ENCODE peak calls at places on chromosomes 7 and 10, in six cellular contexts. S is ovary, Z is transverse colon, N is A549, F is sigmoid colon, C is H1. A is an unnamed sample.

GRCh38 chr10:13066527-13066926 is 33.4 kb upstream of the OPTN start:
- DNase-seq in F (no peak), C (no peak), S (no peak), N (no peak), Z (no peak), A (no peak)

GRCh38 chr10:131452926-131453771 is 141.6 kb upstream of the TCERG1L start:
- DNase-seq in Z (no peak), F (no peak), S (peak; percentile 92), C (peak; percentile 34), N (no peak), A (no peak)

GRCh38 chr7:104643587-104644217 is 315.3 kb downstream of the LHFPL3 start:
- DNase-seq in Z (no peak), C (peak; percentile 7), S (no peak), F (no peak), N (peak; percentile 9), A (no peak)

GRCh38 chr10:96339956-96340904 is 18.6 kb downstream of the OPALIN start:
- DNase-seq in C (no peak), S (peak; percentile 39), Z (peak; percentile 69), F (no peak), N (peak; percentile 71), A (no peak)

GRCh38 chr7:131071786-131072504 is 255.7 kb upstream of the MKLN1 start:
- DNase-seq in F (no peak), C (no peak), S (peak; percentile 57), Z (peak; percentile 27), N (peak; percentile 46), A (no peak)

GRCh38 chr7:12493407-12493806 is 77.1 kb upstream of the SCIN start:
- DNase-seq in C (no peak), Z (no peak), F (no peak), S (no peak), N (no peak), A (no peak)

GRCh38 chr7:135575296-135575695 is 17.6 kb downstream of the NUP205 start:
- DNase-seq in F (no peak), Z (no peak), C (no peak), S (no peak), N (no peak), A (no peak)

GRCh38 chr7:80182630-80183276 is 48.1 kb downstream of the GNAI1 start:
- DNase-seq in F (no peak), S (no peak), N (no peak), Z (no peak), C (peak; percentile 13), A (no peak)

GRCh38 chr7:121872831-121873764 is at the start of gene PTPRZ1:
- DNase-seq in F (no peak), S (peak; percentile 25), C (peak; percentile 23), N (no peak), Z (no peak), A (no peak)

GRCh38 chr7:50657341-50657873 is 92.2 kb upstream of the DDC start:
- DNase-seq in C (no peak), N (no peak), F (peak; percentile 95), Z (peak; percentile 57), S (peak; percentile 42), A (no peak)

GRCh38 chr10:120732067-120732466 is 119.1 kb upstream of the WDR11 start:
- DNase-seq in N (no peak), S (no peak), C (no peak), Z (no peak), F (no peak), A (no peak)

GRCh38 chr7:143407296-143408246 is 1.1 kb downstream of the EPHA1 start:
- DNase-seq in N (no peak), S (no peak), F (no peak), C (no peak), Z (no peak), A (no peak)

GRCh38 chr10:130485958-130486680 is 349.9 kb downstream of the GLRX3 start:
- DNase-seq in N (no peak), S (no peak), Z (no peak), F (peak; percentile 43), C (no peak), A (no peak)

GRCh38 chr10:105406488-105406887 is 765.4 kb downstream of the SORCS3 start:
- DNase-seq in N (no peak), C (no peak), Z (no peak), S (no peak), F (no peak), A (no peak)

GRCh38 chr7:134587736-134588135 is 38.8 kb downstream of the AKR1B15 start:
- DNase-seq in N (no peak), F (no peak), S (no peak), Z (no peak), C (no peak), A (no peak)

GRCh38 chr7:52017802-52018679 is 701.4 kb upstream of the COBL start:
- DNase-seq in Z (peak; percentile 20), S (no peak), N (peak; percentile 56), F (no peak), C (peak; percentile 53), A (no peak)

GRCh38 chr7:12581897-12582296 is 11.4 kb downstream of the SCIN start:
- DNase-seq in Z (no peak), F (no peak), C (no peak), N (no peak), S (no peak), A (no peak)

GRCh38 chr7:98877146-98877545 is 1.2 kb upstream of the TRRAP start:
- DNase-seq in C (no peak), S (no peak), Z (no peak), F (no peak), N (no peak), A (no peak)

GRCh38 chr7:93442478-93443224 is 131.9 kb downstream of the CALCR start:
- DNase-seq in S (no peak), Z (peak; percentile 13), F (no peak), N (peak; percentile 51), C (peak; percentile 17), A (no peak)

GRCh38 chr10:50310560-50311174 is 59.4 kb upstream of the ASAH2 start:
- DNase-seq in N (peak; percentile 57), F (no peak), Z (peak; percentile 18), C (no peak), S (no peak), A (no peak)

GRCh38 chr7:101486764-101487458 is 124.2 kb downstream of the COL26A1 start:
- DNase-seq in N (peak; percentile 50), C (no peak), F (no peak), S (peak; percentile 42), Z (no peak), A (no peak)

GRCh38 chr7:141444956-141445355 is 106.3 kb upstream of the AGK start:
- DNase-seq in S (no peak), N (no peak), Z (no peak), F (no peak), C (no peak), A (no peak)

GRCh38 chr10:126229701-126230100 is 158.6 kb downstream of the ADAM12 start:
- DNase-seq in Z (no peak), F (no peak), S (no peak), N (no peak), C (no peak), A (no peak)

DNA sequence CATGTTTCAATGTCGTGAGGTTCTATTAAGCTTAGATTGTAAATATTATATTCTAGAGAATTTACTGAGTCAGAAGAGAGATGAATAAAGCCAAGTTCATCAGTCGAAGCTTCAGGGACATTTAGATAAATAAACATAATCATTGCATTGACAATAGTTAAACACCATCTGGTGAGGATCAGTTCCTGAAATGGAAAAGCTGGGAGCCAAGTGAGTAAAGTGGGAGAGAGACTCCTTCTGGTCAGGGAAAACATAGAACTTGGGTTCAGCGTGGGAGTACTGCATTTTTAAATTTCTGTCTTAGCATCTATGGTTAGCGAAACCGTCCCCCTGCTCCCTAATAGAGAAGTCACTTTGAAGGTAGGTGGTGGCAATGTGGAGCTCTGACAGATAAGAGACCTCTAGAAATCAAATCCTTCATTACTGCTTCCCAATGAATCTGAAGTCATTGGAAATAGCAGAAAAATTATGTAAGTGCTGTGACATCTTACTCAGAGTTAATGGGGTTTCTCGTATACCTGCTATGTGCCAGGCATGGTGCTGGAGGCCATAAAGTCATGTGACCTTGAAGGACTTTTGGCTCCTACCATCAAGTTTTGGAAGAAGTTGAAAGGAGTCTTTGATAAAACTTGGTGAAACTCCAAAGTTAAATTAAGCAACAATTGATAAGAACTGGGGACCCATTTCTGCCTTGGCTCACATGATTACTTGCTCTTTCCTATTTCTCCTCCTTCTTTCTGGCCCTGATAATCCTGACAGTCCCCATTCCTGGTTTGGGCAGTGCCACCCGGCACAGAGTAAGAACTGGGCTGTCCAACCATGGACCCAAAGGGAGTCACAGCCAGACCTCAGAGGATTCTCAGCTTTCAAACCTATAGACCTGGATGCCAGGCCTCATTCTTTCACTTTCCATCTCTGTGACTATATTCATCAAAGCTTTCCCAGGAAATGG is 211.2 kb downstream of the C7orf25 start:
- DNase-seq in C (no peak), S (no peak), F (no peak), Z (no peak), N (no peak), A (peak; percentile 66)
- TF ChIP-seq EP300 in C (no peak), S (no peak), F (no peak), Z (no peak), N (no peak), A (no peak)

DNA sequence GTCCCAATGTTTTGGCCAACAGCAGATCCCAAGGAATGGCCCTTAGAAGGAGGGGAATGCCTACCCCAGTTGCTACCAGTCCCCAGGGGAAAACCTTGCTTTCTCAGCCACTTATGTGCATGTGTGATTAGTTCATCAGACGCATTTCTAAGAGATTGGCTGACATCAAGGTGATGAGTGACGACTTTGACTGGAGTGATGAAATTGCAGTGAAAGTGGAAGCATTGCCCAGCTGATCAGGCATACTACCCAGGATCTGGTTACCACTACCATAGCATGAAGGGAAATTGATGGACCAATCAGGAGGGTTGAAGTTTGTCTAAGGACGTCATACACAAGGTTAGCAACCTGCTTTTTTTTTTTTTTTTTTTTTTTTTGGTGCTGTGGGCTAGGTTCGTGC is 90.3 kb upstream of the ELMO1 start:
- DNase-seq in Z (no peak), C (no peak), F (no peak), N (no peak), S (no peak), A (no peak)
- TF ChIP-seq EP300 in Z (no peak), C (no peak), F (no peak), N (no peak), S (no peak), A (no peak)

GRCh38 chr7:82384051-82384464 is 59.5 kb downstream of the CACNA2D1 start:
- DNase-seq in N (no peak), Z (no peak), C (no peak), S (no peak), F (no peak), A (no peak)
- TF ChIP-seq EP300 in N (no peak), Z (no peak), C (no peak), S (no peak), F (no peak), A (no peak)

DNA sequence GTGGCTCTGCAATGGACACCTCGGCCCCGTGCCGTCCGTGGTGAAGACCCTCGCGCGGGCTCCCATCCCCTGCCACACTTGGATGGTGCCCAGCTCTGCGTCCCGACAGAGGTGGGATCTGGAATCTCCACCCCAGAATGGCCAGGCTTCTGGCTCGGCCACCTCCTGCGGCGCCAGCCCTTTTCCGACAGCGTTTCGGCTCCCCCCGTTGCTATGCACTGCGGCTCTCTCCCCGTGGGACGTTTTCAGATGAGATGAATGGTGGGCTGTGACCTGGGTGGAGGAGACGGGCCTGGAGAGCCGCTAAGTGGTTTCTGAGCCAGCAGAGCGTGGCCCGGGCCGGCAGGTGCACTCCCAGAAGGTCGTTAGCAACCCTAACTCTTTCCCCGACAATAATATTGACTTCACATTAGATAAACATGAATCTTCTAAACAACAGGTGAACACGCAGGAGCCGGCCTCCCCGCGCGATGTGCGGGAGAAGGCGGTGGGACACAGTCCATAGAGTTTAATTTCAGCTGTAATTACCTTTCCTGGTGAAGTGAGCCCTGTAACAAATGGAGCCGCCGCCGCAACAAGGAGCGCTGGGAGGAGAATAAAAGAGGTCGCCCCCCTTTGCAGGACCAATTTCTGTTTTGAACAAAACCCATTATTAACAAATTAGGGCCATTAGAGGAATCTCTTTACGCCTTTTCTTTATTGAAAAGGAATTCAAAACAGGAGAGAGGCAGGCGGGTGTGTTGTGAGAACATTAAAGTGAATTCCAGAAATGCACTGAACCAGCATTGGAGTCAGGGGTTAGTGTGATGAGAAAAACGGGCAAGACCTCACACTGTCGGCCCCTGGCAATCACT is 294.3 kb upstream of the PFKP start:
- DNase-seq in N (no peak), S (no peak), Z (no peak), C (no peak), F (no peak), A (no peak)
- TF ChIP-seq EP300 in N (no peak), S (no peak), Z (no peak), C (no peak), F (no peak), A (no peak)

A was measured in esophagus muscularis mucosa.